ENCODE peak calls at places on chromosome 13, in nine cellular contexts. N is T-helper 2 cell; A is NCI-H510A treated with DMSO at 0.1 percent for 48 hours; J is WTC11; R is stimulated activated CD8-positive, alpha-beta memory T cell treated with anti-CD3 and anti-CD28 coated beads, Interleukin-15, amount 100 ng/mL, for 24 hours; E is Calu3; K is ELF-1; I is Peyer's patch; C is pulmonary artery endothelial cell. M is an unnamed sample.
A peak's percentile ranks its signal among the peaks of the same experiment; 100 is the strongest.

GRCh38 chr13:40376296-40376849 is 290.1 kb downstream of the FOXO1 start:
- DNase-seq in R (no peak), N (no peak), J (no peak), C (no peak), I (no peak), K (no peak), A (no peak), E (no peak), M (no peak)

GRCh38 chr13:74132768-74133656 is 1.2 kb downstream of the KLF12 start:
- DNase-seq in I (peak; percentile 66), E (no peak), C (no peak), N (peak; percentile 30), J (peak; percentile 38), A (peak; percentile 2), R (no peak), K (peak; percentile 42), M (peak; percentile 29)

GRCh38 chr13:33483471-33483870 is 197.9 kb upstream of the STARD13 start:
- DNase-seq in C (no peak), K (no peak), E (no peak), A (no peak), J (no peak), N (no peak), I (no peak), R (no peak), M (no peak)

GRCh38 chr13:29480893-29481525 is 114.5 kb downstream of the SLC7A1 start:
- DNase-seq in K (no peak), C (no peak), R (no peak), N (no peak), A (peak; percentile 18), J (no peak), I (no peak), E (no peak), M (no peak)

GRCh38 chr13:42762917-42763316 is 18.5 kb upstream of the FAM216B start:
- DNase-seq in A (no peak), C (peak; percentile 20), I (no peak), R (no peak), K (no peak), N (no peak), E (no peak), J (no peak), M (no peak)

GRCh38 chr13:87792878-87793277 is 121.7 kb downstream of the SLITRK5 start:
- DNase-seq in N (no peak), E (no peak), I (no peak), A (no peak), R (no peak), K (no peak), C (no peak), J (peak; percentile 58), M (no peak)

GRCh38 chr13:59754411-59754810 is 409.3 kb downstream of the DIAPH3 start:
- DNase-seq in K (no peak), N (no peak), E (no peak), R (no peak), C (no peak), J (no peak), A (no peak), I (no peak), M (no peak)

GRCh38 chr13:50255639-50256038 is 240.4 kb downstream of the KCNRG start:
- DNase-seq in I (no peak), K (no peak), C (no peak), A (no peak), E (no peak), N (no peak), J (no peak), R (no peak), M (no peak)

GRCh38 chr13:22929391-22930126 is 251.2 kb upstream of the SGCG start:
- DNase-seq in K (no peak), J (no peak), C (no peak), R (no peak), A (no peak), N (no peak), I (no peak), E (no peak), M (no peak)

GRCh38 chr13:32381539-32381938 is 46.4 kb downstream of the N4BP2L1 start:
- DNase-seq in A (peak; percentile 2), J (no peak), I (no peak), K (peak; percentile 47), E (peak; percentile 2), C (no peak), N (no peak), R (no peak), M (no peak)

GRCh38 chr13:111280666-111281577 is 39.5 kb upstream of the TEX29 start:
- DNase-seq in R (no peak), A (no peak), K (no peak), C (no peak), E (no peak), I (no peak), J (no peak), N (no peak), M (no peak)

GRCh38 chr13:99681695-99682094 is 180.4 kb downstream of the TM9SF2 start:
- DNase-seq in J (peak; percentile 77), E (no peak), A (no peak), R (no peak), C (no peak), K (no peak), N (no peak), I (no peak), M (no peak)

GRCh38 chr13:87094646-87095045 is 576.5 kb upstream of the SLITRK5 start:
- DNase-seq in K (peak; percentile 13), I (no peak), J (no peak), N (no peak), A (peak; percentile 57), E (no peak), R (no peak), C (no peak), M (no peak)

GRCh38 chr13:50319603-50320296 is 304.5 kb downstream of the KCNRG start:
- DNase-seq in K (no peak), R (no peak), N (no peak), I (no peak), E (no peak), J (no peak), A (no peak), C (peak; percentile 30), M (no peak)

GRCh38 chr13:98959775-98960325 is 18.0 kb downstream of the DOCK9 start:
- DNase-seq in I (no peak), J (no peak), R (no peak), C (no peak), N (no peak), K (no peak), A (no peak), E (no peak), M (no peak)